ENCODE peak calls at places on chromosomes 6 and 20, in eight cellular contexts. G, T, F, Q, L, J, H and V are unnamed samples.

GRCh38 chr6:123062645-123063044 is 66.6 kb downstream of the CLVS2 start:
- DNase-seq in G (no peak), T (no peak), F (peak), Q (no peak), L (no peak), J (no peak), H (no peak), V (no peak)

GRCh38 chr20:21175433-21175832 is 49.6 kb downstream of the KIZ start:
- DNase-seq in G (no peak), T (no peak), F (no peak), Q (no peak), L (no peak), J (no peak), H (no peak), V (no peak)

GRCh38 chr6:134741193-134741521 is 208.7 kb downstream of the ALDH8A1 start:
- DNase-seq in G (no peak), T (no peak), F (no peak), Q (peak), L (peak), J (no peak), H (no peak), V (no peak)

GRCh38 chr6:51753635-51754034 is 333.8 kb downstream of the PKHD1 start:
- DNase-seq in G (no peak), T (no peak), F (peak), Q (peak), L (peak), J (no peak), H (no peak), V (no peak)

GRCh38 chr6:96675617-96676016 is 112.7 kb downstream of the FHL5 start:
- DNase-seq in G (no peak), T (no peak), F (no peak), Q (no peak), L (no peak), J (no peak), H (no peak), V (no peak)

GRCh38 chr20:20463933-20464374 is 96.0 kb downstream of the INSM1 start:
- DNase-seq in G (no peak), T (no peak), F (peak), Q (no peak), L (no peak), J (no peak), H (no peak), V (no peak)

GRCh38 chr20:53146201-53146891 is 174.2 kb downstream of the TSHZ2 start:
- DNase-seq in G (no peak), T (no peak), F (no peak), Q (no peak), L (no peak), J (no peak), H (no peak), V (no peak)

GRCh38 chr20:1622450-1622849 is 2.6 kb upstream of the SIRPB1 start:
- DNase-seq in G (no peak), T (no peak), F (no peak), Q (no peak), L (peak), J (no peak), H (no peak), V (no peak)

GRCh38 chr6:133542056-133542821 is 301.1 kb downstream of the EYA4 start:
- DNase-seq in G (no peak), T (no peak), F (no peak), Q (no peak), L (peak), J (no peak), H (no peak), V (no peak)

GRCh38 chr6:139881728-139882211 is 507.3 kb upstream of the CITED2 start:
- DNase-seq in G (no peak), T (peak), F (no peak), Q (peak), L (peak), J (no peak), H (no peak), V (no peak)

GRCh38 chr6:28218312-28219248 is 6.5 kb upstream of the ZSCAN9 start:
- DNase-seq in G (peak), T (peak), F (peak), Q (peak), L (peak), J (peak), H (peak), V (no peak)

GRCh38 chr20:64065973-64066341 is 3.0 kb downstream of the TCEA2 start:
- DNase-seq in G (no peak), T (peak), F (no peak), Q (no peak), L (peak), J (no peak), H (no peak), V (peak)

GRCh38 chr6:111922454-111923297 is 49.4 kb upstream of the FYN start:
- DNase-seq in G (no peak), T (peak), F (no peak), Q (no peak), L (peak), J (no peak), H (no peak), V (peak)

GRCh38 chr6:73964455-73964854 is 268.5 kb downstream of the CD109 start:
- DNase-seq in G (no peak), T (no peak), F (no peak), Q (no peak), L (peak), J (no peak), H (no peak), V (no peak)

GRCh38 chr20:19658137-19658536 is 99.9 kb upstream of the RIN2 start:
- DNase-seq in G (no peak), T (no peak), F (no peak), Q (no peak), L (no peak), J (no peak), H (no peak), V (no peak)

GRCh38 chr6:112014483-112014882 is 39.4 kb upstream of the CCN6 start:
- DNase-seq in G (no peak), T (peak), F (no peak), Q (no peak), L (peak), J (no peak), H (no peak), V (no peak)

GRCh38 chr6:124968401-124968800 is 6.2 kb downstream of the RNF217 start:
- DNase-seq in G (no peak), T (no peak), F (no peak), Q (peak), L (no peak), J (no peak), H (no peak), V (no peak)

GRCh38 chr6:52144196-52145076 is 41.7 kb upstream of the IL17A start:
- DNase-seq in G (no peak), T (no peak), F (no peak), Q (no peak), L (no peak), J (no peak), H (no peak), V (no peak)

GRCh38 chr6:105817370-105817769 is 268.8 kb upstream of the PRDM1 start:
- DNase-seq in G (no peak), T (no peak), F (no peak), Q (no peak), L (no peak), J (no peak), H (no peak), V (no peak)

GRCh38 chr20:1909097-1909496 is 13.9 kb downstream of the SIRPA start:
- DNase-seq in G (no peak), T (no peak), F (no peak), Q (no peak), L (no peak), J (no peak), H (no peak), V (no peak)

GRCh38 chr20:7722564-7722963 is 217.7 kb downstream of the HAO1 start:
- DNase-seq in G (no peak), T (no peak), F (no peak), Q (no peak), L (no peak), J (no peak), H (no peak), V (no peak)

GRCh38 chr20:9269280-9269971 is 200.5 kb downstream of the PLCB4 start:
- DNase-seq in G (no peak), T (peak), F (no peak), Q (no peak), L (no peak), J (no peak), H (no peak), V (no peak)

DNA sequence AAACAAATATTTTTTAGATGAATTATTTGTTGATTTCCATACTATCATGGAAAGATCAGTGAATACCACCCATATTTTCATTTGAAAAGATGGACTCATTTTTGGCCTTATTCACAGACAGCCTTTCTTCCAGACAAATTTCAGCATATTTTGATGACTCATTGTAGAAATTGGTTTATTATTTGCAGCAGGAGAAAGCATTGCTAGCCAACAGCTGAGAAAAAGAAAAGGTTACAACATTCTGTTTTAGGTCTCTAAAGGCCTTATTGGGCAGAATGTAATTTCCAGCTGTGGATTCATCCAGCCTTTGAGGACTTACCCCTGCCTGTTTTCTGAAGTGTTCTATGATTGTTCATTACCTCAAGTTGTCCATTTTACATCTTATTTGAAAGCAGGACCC is 201.9 kb downstream of the PLCB4 start:
- DNase-seq in G (no peak), T (peak), F (no peak), Q (no peak), L (peak), J (no peak), H (no peak), V (no peak)
- H3K27ac ChIP-seq in G (no peak), T (no peak), F (no peak), Q (no peak), L (no peak), J (no peak), H (no peak), V (no peak)

DNA sequence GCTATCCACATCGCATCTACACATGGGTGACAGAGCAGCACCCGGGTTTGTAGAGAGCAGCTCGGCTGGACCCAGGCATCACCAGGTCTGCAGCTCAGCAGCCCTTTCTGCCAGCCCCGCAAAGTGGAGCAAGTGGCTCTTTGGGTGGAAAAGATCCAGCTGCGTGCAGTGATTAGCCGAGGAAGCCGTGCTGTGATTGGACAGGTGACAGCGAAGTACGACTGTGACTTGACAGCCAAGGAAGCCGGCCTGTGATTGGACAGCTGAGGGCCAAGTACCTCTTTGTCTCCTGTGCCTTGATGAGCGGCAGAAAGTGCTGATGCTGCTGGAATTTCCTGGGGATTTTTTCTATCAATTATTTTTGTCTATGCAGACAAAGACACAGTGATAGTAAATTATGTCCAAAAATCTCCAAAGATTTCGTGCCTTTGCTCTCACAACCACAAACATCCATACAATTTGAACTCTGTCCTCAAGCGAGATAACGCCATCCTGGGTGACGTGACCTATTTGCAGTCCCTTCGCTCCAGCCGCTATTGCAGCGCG is 62.3 kb upstream of the GPR31 start:
- DNase-seq in G (no peak), T (no peak), F (no peak), Q (no peak), L (no peak), J (no peak), H (no peak), V (no peak)
- H3K27ac ChIP-seq in G (no peak), T (no peak), F (no peak), Q (no peak), L (no peak), J (no peak), H (no peak), V (no peak)

DNA sequence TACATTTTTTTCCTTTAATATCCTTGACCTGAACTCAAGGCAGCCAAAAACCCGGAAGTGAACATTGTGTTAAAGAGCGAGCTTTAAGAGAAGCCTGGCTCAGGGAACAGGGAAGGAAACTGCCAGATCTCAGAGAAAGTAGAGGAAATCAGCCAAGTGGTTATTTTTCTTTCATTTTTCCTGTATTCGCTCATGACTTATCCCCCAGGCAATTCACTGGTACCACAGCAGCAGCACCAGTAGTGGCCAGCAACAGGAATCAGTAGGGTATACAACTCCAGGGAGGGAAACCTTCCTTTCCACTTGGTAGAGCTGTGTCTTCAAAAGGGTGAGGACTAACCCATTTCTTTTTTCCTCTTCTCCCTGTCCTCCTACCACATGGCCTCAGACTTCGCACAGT is 89.6 kb upstream of the HMGCLL1 start:
- DNase-seq in G (no peak), T (peak), F (no peak), Q (no peak), L (no peak), J (no peak), H (no peak), V (no peak)
- H3K27ac ChIP-seq in G (no peak), T (no peak), F (no peak), Q (peak), L (no peak), J (peak), H (no peak), V (no peak)

GRCh38 chr6:164439331-164439730 is 870.1 kb downstream of the C6orf118 start:
- DNase-seq in G (no peak), T (no peak), F (no peak), Q (no peak), L (no peak), J (no peak), H (no peak), V (no peak)
- H3K27ac ChIP-seq in G (no peak), T (no peak), F (no peak), Q (no peak), L (no peak), J (no peak), H (no peak), V (no peak)

GRCh38 chr6:129146836-129147366 is 264.0 kb downstream of the LAMA2 start:
- DNase-seq in G (no peak), T (no peak), F (no peak), Q (no peak), L (no peak), J (no peak), H (no peak), V (no peak)

GRCh38 chr6:129153257-129153656 is 270.3 kb downstream of the LAMA2 start:
- DNase-seq in G (no peak), T (no peak), F (no peak), Q (no peak), L (no peak), J (no peak), H (no peak), V (no peak)

DNA sequence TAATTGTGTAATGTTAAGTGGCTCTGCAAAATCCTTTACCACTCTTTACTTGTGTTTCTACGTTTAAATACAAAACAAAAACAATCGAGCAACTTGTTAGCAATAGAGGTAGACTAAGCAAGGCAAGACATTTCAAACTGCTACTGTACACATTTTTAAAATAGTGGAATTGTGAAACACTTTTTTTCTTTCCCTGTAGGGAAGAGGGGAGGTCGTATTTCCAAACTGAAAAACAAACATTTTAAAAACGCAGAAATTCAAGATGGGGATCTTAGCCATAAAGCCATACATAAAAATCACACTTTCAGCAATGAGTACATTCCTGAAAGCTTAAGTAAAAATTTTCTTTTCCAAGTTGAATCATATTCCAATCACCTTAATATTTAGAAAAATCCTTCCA is 267.5 kb downstream of the LAMA2 start:
- DNase-seq in G (no peak), T (no peak), F (no peak), Q (no peak), L (no peak), J (no peak), H (no peak), V (no peak)
- H3K27ac ChIP-seq in G (no peak), T (no peak), F (no peak), Q (no peak), L (no peak), J (no peak), H (no peak), V (no peak)

DNA sequence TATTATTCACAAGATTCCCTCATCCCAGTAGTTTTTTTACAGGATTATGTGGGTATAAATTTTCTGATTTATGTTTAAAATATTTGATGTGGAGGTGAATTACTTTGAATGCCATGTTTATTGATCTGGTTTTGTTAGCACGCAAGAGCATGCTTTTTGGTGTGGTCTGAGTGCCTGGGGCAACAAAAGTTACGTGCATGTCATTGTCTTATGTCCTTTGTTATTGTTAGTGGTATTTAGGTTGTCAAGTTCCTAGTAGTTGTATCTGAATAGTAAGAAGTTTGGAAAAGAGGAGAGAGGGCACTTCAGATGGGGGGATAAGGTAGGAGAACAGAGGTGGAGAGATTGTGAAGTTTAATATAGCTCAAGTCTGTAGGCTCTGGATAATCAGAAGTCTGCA is 95.0 kb downstream of the ATRN start:
- DNase-seq in G (no peak), T (no peak), F (no peak), Q (no peak), L (no peak), J (no peak), H (no peak), V (no peak)
- H3K27ac ChIP-seq in G (no peak), T (no peak), F (no peak), Q (no peak), L (no peak), J (no peak), H (no peak), V (no peak)

GRCh38 chr6:6686176-6686575 is 97.7 kb downstream of the LY86 start:
- DNase-seq in G (no peak), T (no peak), F (no peak), Q (no peak), L (no peak), J (no peak), H (no peak), V (no peak)
- H3K27ac ChIP-seq in G (peak), T (no peak), F (no peak), Q (no peak), L (peak), J (no peak), H (peak), V (no peak)

GRCh38 chr20:48995599-48995998 is 50.5 kb upstream of the CSE1L start:
- DNase-seq in G (no peak), T (no peak), F (no peak), Q (peak), L (no peak), J (no peak), H (no peak), V (no peak)

GRCh38 chr20:48999890-49000870 is 45.9 kb upstream of the CSE1L start:
- DNase-seq in G (no peak), T (no peak), F (no peak), Q (no peak), L (no peak), J (no peak), H (no peak), V (peak)
- H3K27ac ChIP-seq in G (no peak), T (no peak), F (no peak), Q (no peak), L (no peak), J (no peak), H (no peak), V (peak)